ENCODE peak calls at places on chromosome 5, in seven cellular contexts. V is NCI-H2171; Y is NCI-H460; M is osteocyte; F is activated T-helper 1 cell treated with anti-CD3 and anti-CD28 coated beads, Interleukin-2, amount 50 U/mL, for 16 hours; J is HEK293T; L is hypothalamus. N is an unnamed sample.

GRCh38 chr5:88684136-88684500 is 198.9 kb downstream of the MEF2C start:
- DNase-seq in V (no peak), Y (no peak), M (no peak), F (no peak), J (no peak), L (no peak), N (peak; percentile 79)

GRCh38 chr5:146130440-146131045 is 25.2 kb upstream of the PLAC8L1 start:
- DNase-seq in V (no peak), Y (peak; percentile 30), M (no peak), F (no peak), J (peak; percentile 6), L (peak; percentile 33), N (peak; percentile 6)

GRCh38 chr5:147666419-147666818 is 116.1 kb downstream of the JAKMIP2 start:
- DNase-seq in V (no peak), Y (no peak), M (no peak), F (no peak), J (no peak), L (no peak), N (no peak)

GRCh38 chr5:112935675-112936074 is 13.6 kb upstream of the REEP5 start:
- DNase-seq in V (no peak), Y (no peak), M (no peak), F (no peak), J (no peak), L (no peak), N (no peak)

GRCh38 chr5:124839371-124839998 is 93.0 kb upstream of the ZNF608 start:
- DNase-seq in V (no peak), Y (no peak), M (no peak), F (no peak), J (no peak), L (no peak), N (no peak)

GRCh38 chr5:94751456-94751855 is 133.0 kb downstream of the SLF1 start:
- DNase-seq in V (no peak), Y (no peak), M (no peak), F (no peak), J (no peak), L (no peak), N (peak; percentile 42)

GRCh38 chr5:73119492-73120157 is 750 bp upstream of the TMEM171 start:
- DNase-seq in V (no peak), Y (no peak), M (peak; percentile 80), F (no peak), J (no peak), L (peak; percentile 37), N (peak; percentile 41)

GRCh38 chr5:107428303-107428761 is 242.4 kb downstream of the EFNA5 start:
- DNase-seq in V (no peak), Y (no peak), M (no peak), F (no peak), J (no peak), L (no peak), N (no peak)

GRCh38 chr5:1765880-1766235 is 33.8 kb downstream of the MRPL36 start:
- DNase-seq in V (no peak), Y (no peak), M (no peak), F (no peak), J (no peak), L (no peak), N (no peak)

GRCh38 chr5:67047180-67047579 is 149.4 kb downstream of the CD180 start:
- DNase-seq in V (no peak), Y (no peak), M (no peak), F (no peak), J (no peak), L (peak; percentile 27), N (no peak)

GRCh38 chr5:115575167-115576070 is 26.9 kb downstream of the TICAM2 start:
- DNase-seq in V (no peak), Y (no peak), M (no peak), F (no peak), J (no peak), L (no peak), N (no peak)

GRCh38 chr5:133321833-133322420 is 270.1 kb downstream of the HSPA4 start:
- DNase-seq in V (no peak), Y (no peak), M (no peak), F (no peak), J (no peak), L (no peak), N (no peak)

GRCh38 chr5:140083120-140083519 is 30.8 kb upstream of the PURA start:
- DNase-seq in V (no peak), Y (no peak), M (no peak), F (no peak), J (no peak), L (no peak), N (no peak)

GRCh38 chr5:123088031-123088805 is 823 bp upstream of the PRDM6 start:
- DNase-seq in V (no peak), Y (no peak), M (no peak), F (no peak), J (peak; percentile 28), L (no peak), N (peak; percentile 85)

GRCh38 chr5:54720346-54720745 is 202.8 kb downstream of the SNX18 start:
- DNase-seq in V (no peak), Y (no peak), M (no peak), F (no peak), J (no peak), L (no peak), N (no peak)

GRCh38 chr5:53479656-53480473 is 564 bp upstream of the FST start:
- DNase-seq in V (peak; percentile 33), Y (peak; percentile 38), M (peak; percentile 85), F (no peak), J (peak; percentile 33), L (no peak), N (peak; percentile 84)

GRCh38 chr5:151925396-151925750 is 722 bp upstream of the GLRA1 start:
- DNase-seq in V (no peak), Y (no peak), M (no peak), F (no peak), J (no peak), L (no peak), N (no peak)

GRCh38 chr5:32934529-32934928 is 223.4 kb downstream of the NPR3 start:
- DNase-seq in V (no peak), Y (no peak), M (no peak), F (no peak), J (no peak), L (no peak), N (no peak)

GRCh38 chr5:75435101-75435500 is 76.3 kb downstream of the CERT1 start:
- DNase-seq in V (no peak), Y (no peak), M (no peak), F (no peak), J (no peak), L (no peak), N (no peak)

GRCh38 chr5:37552770-37553719 is 173.9 kb downstream of the WDR70 start:
- DNase-seq in V (no peak), Y (no peak), M (no peak), F (no peak), J (no peak), L (no peak), N (no peak)

GRCh38 chr5:72106922-72107873 is at the start of gene MAP1B:
- DNase-seq in V (peak; percentile 60), Y (peak; percentile 51), M (peak; percentile 89), F (no peak), J (peak; percentile 61), L (peak; percentile 73), N (peak; percentile 96)

GRCh38 chr5:173791878-173792277 is 96.3 kb upstream of the CPEB4 start:
- DNase-seq in V (no peak), Y (no peak), M (no peak), F (no peak), J (no peak), L (no peak), N (no peak)

GRCh38 chr5:159105318-159106053 is 5.8 kb upstream of the EBF1 start:
- DNase-seq in V (no peak), Y (no peak), M (no peak), F (no peak), J (no peak), L (no peak), N (peak; percentile 78)

GRCh38 chr5:38079625-38080402 is 178.5 kb upstream of the EGFLAM start:
- DNase-seq in V (no peak), Y (no peak), M (no peak), F (no peak), J (no peak), L (no peak), N (no peak)

GRCh38 chr5:133307275-133307674 is 255.5 kb downstream of the HSPA4 start:
- DNase-seq in V (no peak), Y (no peak), M (no peak), F (no peak), J (no peak), L (no peak), N (no peak)

GRCh38 chr5:139847790-139848507 is 52.3 kb downstream of the PSD2 start:
- DNase-seq in V (no peak), Y (peak; percentile 48), M (no peak), F (peak; percentile 51), J (peak; percentile 51), L (peak; percentile 59), N (peak; percentile 77)

GRCh38 chr5:14144586-14145355 is 1.6 kb downstream of the TRIO start:
- DNase-seq in V (peak; percentile 42), Y (peak; percentile 56), M (peak; percentile 86), F (no peak), J (no peak), L (peak; percentile 64), N (peak; percentile 76)

N was measured in retina.